ENCODE peak calls at places on chromosomes 2 and 18, in seven cellular contexts. T, C, S, F, O, M and K are unnamed samples.

GRCh38 chr2:1503471-1504310 is 90.4 kb downstream of the TPO start:
- DNase-seq in C (no peak), T (no peak), S (no peak), F (peak; percentile 43), O (no peak), M (no peak), K (no peak)

GRCh38 chr2:105261061-105261460 is 19.5 kb downstream of the GPR45 start:
- DNase-seq in S (no peak), T (peak; percentile 92), C (no peak), M (no peak), O (no peak), F (no peak), K (peak; percentile 21)

GRCh38 chr18:25164837-25165791 is 186.9 kb downstream of the ZNF521 start:
- DNase-seq in F (no peak), O (no peak), M (no peak), S (peak; percentile 75), T (peak; percentile 27), C (no peak), K (peak; percentile 55)

GRCh38 chr2:178880257-178880656 is 73.0 kb upstream of the TTN start:
- DNase-seq in O (no peak), C (no peak), F (no peak), T (no peak), M (no peak), S (no peak), K (no peak)

GRCh38 chr2:125405816-125406215 is 1250.1 kb upstream of the GYPC start:
- DNase-seq in T (peak; percentile 93), F (no peak), O (no peak), S (no peak), M (no peak), C (no peak), K (peak; percentile 50)

GRCh38 chr2:165621086-165621560 is 151.6 kb downstream of the CSRNP3 start:
- DNase-seq in S (no peak), C (no peak), O (no peak), F (no peak), M (no peak), T (peak; percentile 68), K (no peak)

GRCh38 chr2:20168727-20169696 is 55.9 kb downstream of the SDC1 start:
- DNase-seq in T (no peak), F (no peak), C (no peak), S (no peak), M (no peak), O (no peak), K (no peak)

GRCh38 chr2:218964041-218964771 is 4.7 kb downstream of the CDK5R2 start:
- DNase-seq in F (no peak), M (no peak), O (no peak), C (no peak), T (peak; percentile 58), S (no peak), K (peak; percentile 70)

GRCh38 chr2:235501663-235502009 is 7.8 kb downstream of the AGAP1 start:
- DNase-seq in C (no peak), T (no peak), F (no peak), M (peak; percentile 9), O (no peak), S (peak; percentile 91), K (no peak)

GRCh38 chr2:188443207-188443606 is 151.5 kb downstream of the GULP1 start:
- DNase-seq in S (no peak), O (no peak), M (no peak), T (no peak), F (no peak), C (no peak), K (no peak)

GRCh38 chr18:22132763-22133162 is 36.6 kb upstream of the GATA6 start:
- DNase-seq in C (no peak), O (no peak), T (no peak), S (no peak), M (no peak), F (no peak), K (no peak)

GRCh38 chr2:222320441-222321395 is 21.9 kb upstream of the PAX3 start:
- DNase-seq in S (no peak), F (no peak), T (no peak), C (no peak), M (no peak), O (no peak), K (peak; percentile 92)

GRCh38 chr2:70702711-70703395 is 65.1 kb downstream of the ADD2 start:
- DNase-seq in C (no peak), F (no peak), S (no peak), M (no peak), O (no peak), T (no peak), K (no peak)

GRCh38 chr2:27717070-27717453 is 53.4 kb downstream of the SLC4A1AP start:
- DNase-seq in C (no peak), O (no peak), M (no peak), F (no peak), S (peak; percentile 56), T (no peak), K (peak; percentile 91)
- H3K27ac ChIP-seq in C (no peak overlapping the region), O (no peak overlapping the region), M (no peak overlapping the region), F (no peak overlapping the region), S (peak overlapping the region; percentile 41), T (no peak overlapping the region), K (no peak overlapping the region)

DNA sequence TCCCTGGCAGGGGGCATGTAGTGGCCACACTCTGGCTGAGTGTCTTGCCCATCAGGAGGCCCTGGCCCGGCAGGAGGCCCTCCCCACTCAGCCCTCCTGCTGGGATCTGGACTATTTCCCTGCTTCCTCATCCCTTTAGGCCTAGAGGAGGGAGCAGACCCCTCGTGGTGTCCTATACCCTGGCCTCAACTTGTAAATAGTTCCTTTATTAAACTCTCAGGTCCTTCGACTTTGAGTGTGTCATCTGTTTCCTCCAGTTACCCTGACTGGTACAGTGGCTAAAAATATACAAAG is 166.7 kb upstream of the GLI2 start:
- DNase-seq in M (no peak), T (no peak), O (no peak), S (no peak), C (no peak), F (no peak), K (peak; percentile 26)
- H3K27ac ChIP-seq in M (no peak overlapping the region), T (no peak overlapping the region), O (no peak overlapping the region), S (no peak overlapping the region), C (no peak overlapping the region), F (no peak overlapping the region), K (no peak overlapping the region)

GRCh38 chr2:6730821-6731220 is 134.9 kb downstream of the CMPK2 start:
- DNase-seq in C (no peak), S (no peak), F (no peak), O (no peak), M (no peak), T (no peak), K (no peak)
- H3K27ac ChIP-seq in C (no peak overlapping the region), S (no peak overlapping the region), F (no peak overlapping the region), O (no peak overlapping the region), M (no peak overlapping the region), T (no peak overlapping the region), K (no peak overlapping the region)

GRCh38 chr18:23399067-23399466 is 54.0 kb upstream of the RIOK3 start:
- DNase-seq in M (no peak), F (no peak), C (no peak), S (no peak), T (no peak), O (no peak), K (no peak)

GRCh38 chr18:23400918-23401317 is 52.2 kb upstream of the RIOK3 start:
- DNase-seq in F (no peak), M (no peak), T (no peak), C (no peak), O (no peak), S (no peak), K (no peak)

GRCh38 chr18:23403310-23403709 is 49.8 kb upstream of the RIOK3 start:
- DNase-seq in M (no peak), S (no peak), O (no peak), F (no peak), C (no peak), T (no peak), K (no peak)

GRCh38 chr18:23398401-23398800 is 54.7 kb upstream of the RIOK3 start:
- DNase-seq in C (no peak), M (no peak), F (no peak), O (no peak), S (no peak), T (peak; percentile 31), K (no peak)

GRCh38 chr18:23401400-23402347 is 51.4 kb upstream of the RIOK3 start:
- DNase-seq in O (no peak), F (peak; percentile 55), C (no peak), T (peak; percentile 56), M (no peak), S (no peak), K (peak; percentile 86)
- H3K27ac ChIP-seq in O (no peak overlapping the region), F (no peak overlapping the region), C (no peak overlapping the region), T (peak overlapping the region; percentile 62), M (no peak overlapping the region), S (no peak overlapping the region), K (peak overlapping the region; percentile 94)

GRCh38 chr18:23226930-23227728 is 91.8 kb downstream of the CABLES1 start:
- DNase-seq in T (peak; percentile 84), F (no peak), M (no peak), S (no peak), O (no peak), C (no peak), K (no peak)
- H3K27ac ChIP-seq in T (peak overlapping the region; percentile 90), F (peak overlapping the region; percentile 73), M (no peak overlapping the region), S (peak overlapping the region; percentile 92), O (no peak overlapping the region), C (no peak overlapping the region), K (peak overlapping the region; percentile 90)

GRCh38 chr2:80527119-80527518 is 222.6 kb upstream of the LRRTM1 start:
- DNase-seq in M (no peak), F (no peak), S (peak; percentile 49), C (no peak), O (no peak), T (no peak), K (no peak)
- H3K27ac ChIP-seq in M (no peak overlapping the region), F (no peak overlapping the region), S (peak overlapping the region; percentile 32), C (no peak overlapping the region), O (no peak overlapping the region), T (no peak overlapping the region), K (no peak overlapping the region)